ENCODE peak calls at places on chromosomes 2 and 18, in seven cellular contexts. R is GM23248; Y is MM.1S; O is stomach; S is heart right ventricle; U is psoas muscle; F is naive thymus-derived CD4-positive, alpha-beta T cell. D is an unnamed sample. For H3K4me1, the result is how much of the 10 kb centered on the place peaks cover.

GRCh38 chr18:5868218-5868904 is 27.0 kb downstream of the TMEM200C start:
- DNase-seq in R (peak), Y (peak), O (peak), S (peak), U (peak), F (no peak), D (peak)

GRCh38 chr18:48573632-48574293 is 34.9 kb downstream of the CTIF start:
- DNase-seq in R (no peak), Y (no peak), O (no peak), S (no peak), U (no peak), F (no peak), D (no peak)

GRCh38 chr2:190627881-190628412 is 20.9 kb upstream of the NAB1 start:
- DNase-seq in R (peak), Y (no peak), O (no peak), S (peak), U (peak), F (peak), D (no peak)

GRCh38 chr18:24941164-24941951 is 410.6 kb downstream of the ZNF521 start:
- DNase-seq in R (no peak), Y (no peak), O (no peak), S (no peak), U (no peak), F (no peak), D (no peak)

GRCh38 chr2:239778042-239778811 is 246.9 kb downstream of the NDUFA10 start:
- DNase-seq in R (no peak), Y (no peak), O (peak), S (no peak), U (no peak), F (no peak), D (no peak)

GRCh38 chr2:70381235-70381634 is 79.4 kb upstream of the FAM136A start:
- DNase-seq in R (peak), Y (no peak), O (no peak), S (no peak), U (no peak), F (no peak), D (no peak)

GRCh38 chr2:241813080-241813805 is 4.2 kb downstream of the NEU4 start:
- DNase-seq in R (no peak), Y (no peak), O (no peak), S (peak), U (peak), F (no peak), D (no peak)

GRCh38 chr2:86336350-86337234 is 834 bp downstream of the REEP1 start:
- DNase-seq in R (no peak), Y (no peak), O (no peak), S (no peak), U (no peak), F (no peak), D (no peak)

GRCh38 chr2:64259301-64259700 is 115.1 kb upstream of the PELI1 start:
- DNase-seq in R (no peak), Y (no peak), O (no peak), S (peak), U (no peak), F (no peak), D (no peak)

GRCh38 chr2:240258685-240259084 is 118.2 kb upstream of the OTOS start:
- DNase-seq in R (no peak), Y (no peak), O (no peak), S (no peak), U (no peak), F (no peak), D (no peak)

GRCh38 chr18:46917808-46918600 is 602 bp downstream of the KATNAL2 start:
- DNase-seq in R (peak), Y (no peak), O (no peak), S (peak), U (peak), F (no peak), D (peak)

GRCh38 chr2:241065355-241065803 is 36.7 kb downstream of the MTERF4 start:
- DNase-seq in R (no peak), Y (no peak), O (no peak), S (no peak), U (no peak), F (no peak), D (peak)

GRCh38 chr2:68900496-68901198 is 29.4 kb upstream of the BMP10 start:
- DNase-seq in R (no peak), Y (no peak), O (no peak), S (no peak), U (no peak), F (no peak), D (no peak)

GRCh38 chr2:173400760-173401159 is 46.1 kb downstream of the CDCA7 start:
- DNase-seq in R (peak), Y (no peak), O (no peak), S (no peak), U (no peak), F (no peak), D (no peak)

GRCh38 chr2:127187081-127187775 is 32.9 kb downstream of the CYP27C1 start:
- DNase-seq in R (no peak), Y (no peak), O (peak), S (no peak), U (no peak), F (no peak), D (no peak)

GRCh38 chr2:173159794-173160463 is 84.3 kb downstream of the MAP3K20 start:
- DNase-seq in R (peak), Y (no peak), O (peak), S (peak), U (peak), F (no peak), D (peak)

GRCh38 chr18:79395308-79395640 is 456 bp upstream of the NFATC1 start:
- DNase-seq in R (no peak), Y (no peak), O (no peak), S (no peak), U (no peak), F (no peak), D (no peak)

GRCh38 chr18:55228707-55229106 is 269.4 kb upstream of the CCDC68 start:
- DNase-seq in R (no peak), Y (no peak), O (no peak), S (no peak), U (peak), F (no peak), D (no peak)

GRCh38 chr2:167289651-167290410 is 401.6 kb downstream of the XIRP2 start:
- DNase-seq in R (no peak), Y (no peak), O (no peak), S (no peak), U (no peak), F (no peak), D (no peak)

GRCh38 chr2:102392096-102392495 is 30.9 kb upstream of the IL18RAP start:
- DNase-seq in R (no peak), Y (no peak), O (no peak), S (no peak), U (no peak), F (no peak), D (no peak)

GRCh38 chr2:239019193-239019581 is 171.3 kb downstream of the TWIST2 start:
- DNase-seq in R (no peak), Y (no peak), O (no peak), S (no peak), U (no peak), F (no peak), D (no peak)

GRCh38 chr2:173048901-173049661 is 26.6 kb upstream of the MAP3K20 start:
- DNase-seq in R (peak), Y (no peak), O (peak), S (peak), U (peak), F (no peak), D (peak)

GRCh38 chr2:190404487-190404886 is 3.7 kb upstream of the MFSD6 start:
- DNase-seq in R (peak), Y (no peak), O (no peak), S (no peak), U (no peak), F (no peak), D (no peak)

GRCh38 chr2:64995041-64995440 is 5.8 kb downstream of the SLC1A4 start:
- DNase-seq in R (no peak), Y (no peak), O (no peak), S (no peak), U (no peak), F (no peak), D (no peak)

GRCh38 chr18:57776354-57776753 is 26.8 kb downstream of the ATP8B1 start:
- DNase-seq in R (no peak), Y (no peak), O (no peak), S (no peak), U (no peak), F (no peak), D (no peak)
- H3K27ac ChIP-seq in R (peak), Y (no peak), O (peak), S (peak), U (peak), F (no peak), D (peak)

GRCh38 chr2:54587439-54588016 is 131.4 kb downstream of the SPTBN1 start:
- DNase-seq in R (no peak), Y (no peak), O (no peak), S (no peak), U (no peak), F (no peak), D (no peak)
- H3K4me1 ChIP-seq in R (under half), Y (under half), O (half or more), S (half or more), U (half or more), F (half or more), D (under half)

DNA sequence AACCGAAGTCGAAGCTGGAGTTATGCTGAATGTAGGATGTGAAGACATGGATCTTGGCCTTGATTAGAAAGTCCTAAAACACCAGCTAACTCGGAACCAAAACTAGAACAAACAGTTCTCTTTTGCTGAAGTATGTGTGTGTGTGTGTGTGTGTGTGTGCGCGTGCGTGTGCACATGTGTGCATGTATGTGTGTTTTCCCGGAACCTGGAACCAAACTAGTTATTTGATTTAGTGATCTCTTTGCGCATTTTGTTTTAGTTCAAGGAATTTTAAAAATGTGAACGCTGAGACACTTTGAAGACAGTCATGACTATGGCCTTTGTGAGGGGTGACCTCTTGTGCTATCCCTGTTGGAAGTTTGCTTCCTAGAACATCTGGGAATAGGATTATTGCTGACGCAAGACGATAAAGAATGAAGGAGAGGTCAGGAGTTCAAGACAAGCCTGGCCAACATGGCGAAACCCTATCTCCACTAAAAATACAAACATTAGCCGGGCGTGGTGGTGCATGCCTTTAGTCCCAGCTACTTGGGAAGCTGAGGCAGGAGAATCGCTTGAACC is 23.8 kb downstream of the FHL2 start:
- DNase-seq in R (no peak), Y (no peak), O (no peak), S (no peak), U (no peak), F (no peak), D (no peak)
- H3K27ac ChIP-seq in R (peak), Y (no peak), O (peak), S (peak), U (peak), F (no peak), D (peak)

GRCh38 chr2:181892795-181893435 is 1.4 kb downstream of the ITPRID2 start:
- DNase-seq in R (peak), Y (no peak), O (no peak), S (no peak), U (no peak), F (no peak), D (no peak)

GRCh38 chr2:181900007-181900651 is 8.6 kb downstream of the ITPRID2 start:
- DNase-seq in R (no peak), Y (no peak), O (no peak), S (no peak), U (no peak), F (no peak), D (no peak)

GRCh38 chr2:181894381-181894780 is 2.9 kb downstream of the ITPRID2 start:
- DNase-seq in R (no peak), Y (no peak), O (no peak), S (no peak), U (no peak), F (no peak), D (no peak)

GRCh38 chr2:181895788-181896187 is 4.3 kb downstream of the ITPRID2 start:
- DNase-seq in R (no peak), Y (no peak), O (no peak), S (no peak), U (no peak), F (no peak), D (no peak)

DNA sequence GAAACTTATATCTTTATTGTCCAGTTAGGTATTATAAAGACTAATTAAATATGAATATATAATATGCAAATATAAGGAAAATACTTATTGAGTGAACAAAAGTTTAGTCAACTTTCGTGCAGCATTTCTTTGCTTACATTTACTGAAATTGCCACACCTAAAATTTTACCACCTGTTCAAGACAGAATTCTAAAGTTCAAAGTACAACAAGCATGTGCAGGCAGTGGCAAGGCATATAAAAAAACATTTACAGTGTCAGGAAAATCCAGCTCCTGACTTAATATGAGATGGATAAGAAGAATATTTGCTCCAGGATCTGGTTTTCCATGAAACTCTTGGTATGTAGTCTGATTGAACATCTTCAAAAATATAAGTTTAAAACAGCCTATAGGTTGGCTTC is 4.8 kb downstream of the ITPRID2 start:
- DNase-seq in R (no peak), Y (no peak), O (no peak), S (no peak), U (no peak), F (no peak), D (no peak)
- H3K4me1 ChIP-seq in R (under half), Y (under half), O (under half), S (half or more), U (under half), F (under half), D (under half)

GRCh38 chr2:109615637-109616144 is 1.5 kb downstream of the SOWAHC start:
- DNase-seq in R (no peak), Y (no peak), O (no peak), S (no peak), U (no peak), F (no peak), D (no peak)

GRCh38 chr2:109612991-109613921 is 510 bp downstream of the SEPTIN10 start:
- DNase-seq in R (peak), Y (peak), O (peak), S (peak), U (peak), F (peak), D (peak)

GRCh38 chr2:109616184-109616583 is 2.0 kb downstream of the SOWAHC start:
- DNase-seq in R (no peak), Y (no peak), O (no peak), S (no peak), U (no peak), F (no peak), D (no peak)

GRCh38 chr2:109614715-109615636 is 812 bp downstream of the SOWAHC start:
- DNase-seq in R (peak), Y (no peak), O (no peak), S (peak), U (peak), F (peak), D (peak)

DNA sequence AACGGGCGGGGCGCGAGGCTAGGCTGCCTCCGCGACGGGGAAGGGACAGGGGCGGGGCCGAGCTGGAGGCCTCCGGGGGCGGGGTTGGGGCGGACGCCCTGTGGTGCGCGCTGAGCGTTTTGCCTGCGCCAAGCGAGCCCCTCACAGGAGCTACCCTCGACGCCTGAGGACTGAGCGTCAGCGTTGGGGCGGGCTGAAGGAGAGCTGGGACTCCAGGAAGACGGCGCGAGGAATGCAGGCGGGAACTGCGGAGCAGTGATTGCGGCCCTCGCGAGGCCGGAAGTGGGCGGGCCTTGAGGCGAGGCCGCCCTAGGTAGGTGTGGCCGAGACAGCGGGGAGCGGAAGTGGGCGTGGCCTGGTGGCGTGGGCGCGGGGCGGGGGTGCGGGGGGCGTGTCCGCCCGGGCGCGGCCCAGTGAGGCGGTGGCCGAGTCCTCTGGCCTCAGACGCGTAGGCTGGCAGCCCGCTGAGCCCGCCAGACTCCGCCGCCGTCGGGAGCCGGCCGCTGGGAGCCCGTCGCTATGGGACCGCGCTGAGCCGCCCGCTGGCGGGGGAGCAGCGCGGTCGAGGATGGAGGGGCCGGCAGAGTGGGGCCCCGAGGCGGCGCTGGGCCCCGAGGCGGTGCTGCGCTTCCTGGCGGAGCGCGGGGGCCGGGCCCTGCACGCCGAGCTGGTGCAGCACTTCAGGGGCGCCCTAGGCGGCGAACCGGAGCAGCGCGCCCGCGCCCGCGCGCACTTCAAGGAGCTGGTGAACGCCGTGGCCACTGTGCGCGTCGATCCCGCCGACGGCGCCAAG is at the start of the genes SEPTIN10 and SOWAHC:
- DNase-seq in R (peak), Y (peak), O (peak), S (peak), U (peak), F (peak), D (peak)
- H3K27ac ChIP-seq in R (peak), Y (peak), O (peak), S (peak), U (peak), F (no peak), D (peak)

GRCh38 chr2:181308731-181309130 is 148.5 kb upstream of the ITGA4 start:
- DNase-seq in R (no peak), Y (peak), O (no peak), S (no peak), U (no peak), F (no peak), D (no peak)
- H3K4me1 ChIP-seq in R (under half), Y (half or more), O (under half), S (under half), U (under half), F (half or more), D (under half)

DNA sequence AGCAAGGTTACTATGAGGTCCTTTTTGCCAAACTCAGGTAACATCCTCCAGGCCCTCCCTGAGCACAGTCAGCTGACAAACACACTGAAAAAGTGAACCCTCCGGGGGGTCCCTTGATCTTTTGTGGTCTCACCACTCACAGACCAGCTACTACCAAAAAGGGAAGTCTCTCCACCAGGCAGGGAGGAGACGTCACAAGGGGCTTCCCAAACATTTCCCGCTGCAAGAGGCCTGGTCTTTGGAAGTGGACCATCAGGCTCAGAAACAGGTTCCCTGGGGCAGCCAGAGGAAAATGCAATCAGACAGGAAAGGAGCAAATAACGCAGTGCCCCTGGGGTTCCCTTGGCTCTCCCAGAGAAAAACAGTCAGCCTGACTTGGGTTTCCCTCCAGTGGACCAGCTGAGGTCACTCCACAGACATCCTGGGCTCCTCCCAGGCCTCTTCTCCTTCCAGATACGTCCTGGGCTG is 38.7 kb upstream of the POMC start:
- DNase-seq in R (no peak), Y (no peak), O (no peak), S (no peak), U (no peak), F (no peak), D (no peak)
- H3K27ac ChIP-seq in R (no peak), Y (no peak), O (no peak), S (no peak), U (no peak), F (no peak), D (no peak)

DNA sequence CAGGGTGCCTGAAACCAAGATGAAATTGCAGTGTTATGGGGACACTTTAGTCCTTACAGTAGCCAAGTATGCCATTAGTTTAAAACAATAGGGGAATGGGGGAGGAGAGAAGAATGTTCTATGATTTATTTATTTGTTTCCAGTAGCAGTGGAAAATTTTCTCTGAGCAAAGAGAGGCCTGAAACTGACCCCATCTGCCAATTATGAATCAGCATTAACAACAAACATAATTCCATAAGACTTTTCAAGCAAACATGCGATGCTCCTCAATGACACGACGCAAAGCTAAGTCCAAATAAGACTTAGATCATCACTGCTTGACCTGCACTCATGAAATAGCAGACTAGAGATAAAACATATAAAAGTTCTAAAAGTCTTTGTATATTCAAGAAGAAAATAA is 4.0 kb downstream of the KLF7 start:
- DNase-seq in R (peak), Y (no peak), O (no peak), S (no peak), U (no peak), F (no peak), D (no peak)
- H3K4me1 ChIP-seq in R (half or more), Y (under half), O (under half), S (half or more), U (under half), F (under half), D (under half)

DNA sequence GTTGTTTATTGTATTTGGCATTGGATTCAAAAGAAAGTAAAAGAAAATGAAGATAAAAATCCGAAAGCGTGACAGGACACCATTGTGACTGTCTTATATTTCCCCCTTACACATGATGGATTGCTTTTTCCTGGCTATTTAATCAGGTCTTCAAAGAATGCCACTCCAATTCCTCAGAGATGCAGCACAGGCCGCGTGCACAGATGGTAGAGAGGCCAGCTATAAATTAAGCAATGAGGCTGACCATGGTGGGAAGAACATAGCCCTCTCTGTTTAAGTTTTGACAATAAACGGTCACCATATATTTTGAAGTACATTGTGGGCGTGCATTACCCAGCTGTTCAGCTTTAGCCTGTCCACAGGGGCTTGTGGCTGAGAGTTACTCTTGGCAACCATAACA is 730.7 kb downstream of the DCC start:
- DNase-seq in R (no peak), Y (no peak), O (no peak), S (no peak), U (no peak), F (no peak), D (no peak)
- H3K27ac ChIP-seq in R (no peak), Y (no peak), O (no peak), S (no peak), U (no peak), F (no peak), D (no peak)

D was measured in lung.